ENCODE peak calls at places on chromosome 19, in eight cellular contexts. H is right cardiac atrium; A is left ventricle myocardium inferior; I is MG63; Y is lower lobe of right lung; C is effector memory CD4-positive, alpha-beta T cell; W is transverse colon; R is psoas muscle. L is an unnamed sample.

GRCh38 chr19:54114340-54114826 is 1.1 kb downstream of the TFPT start:
- DNase-seq in A (no peak), C (peak; percentile 29), W (peak; percentile 46), Y (peak; percentile 66), H (no peak), I (peak; percentile 36), R (no peak), L (no peak)

GRCh38 chr19:41449079-41449864 is 6.3 kb downstream of the ERICH4 start:
- DNase-seq in C (peak; percentile 46), W (peak; percentile 78), I (peak; percentile 68), R (peak; percentile 79), Y (peak; percentile 81), H (peak; percentile 77), A (peak; percentile 70), L (peak; percentile 53)

GRCh38 chr19:13597625-13598024 is 91.3 kb upstream of the CACNA1A start:
- DNase-seq in W (peak; percentile 41), A (no peak), C (peak; percentile 6), R (peak; percentile 19), I (peak; percentile 63), Y (no peak), H (peak; percentile 26), L (peak; percentile 14)

GRCh38 chr19:12779162-12779993 is 4.0 kb upstream of the HOOK2 start:
- DNase-seq in R (peak; percentile 75), A (peak; percentile 73), Y (no peak), H (peak; percentile 90), W (peak; percentile 46), I (peak; percentile 97), C (no peak), L (no peak)

GRCh38 chr19:1503089-1503924 is 9.5 kb downstream of the ADAMTSL5 start:
- DNase-seq in R (peak; percentile 66), Y (peak; percentile 73), A (no peak), H (peak; percentile 61), W (peak; percentile 60), I (peak; percentile 38), C (peak; percentile 24), L (peak; percentile 57)

GRCh38 chr19:39047076-39047475 is 14.7 kb upstream of the FBXO27 start:
- DNase-seq in H (no peak), Y (no peak), C (no peak), A (no peak), I (no peak), R (no peak), W (no peak), L (no peak)

GRCh38 chr19:17079710-17080440 is 4.3 kb downstream of the MYO9B start:
- DNase-seq in C (peak; percentile 46), H (peak; percentile 85), Y (peak; percentile 60), I (peak; percentile 97), W (peak; percentile 75), A (peak; percentile 61), R (peak; percentile 82), L (peak; percentile 41)

GRCh38 chr19:30131246-30131645 is 189.2 kb downstream of the URI1 start:
- DNase-seq in Y (no peak), C (no peak), H (no peak), R (no peak), A (no peak), I (no peak), W (no peak), L (no peak)

GRCh38 chr19:48812094-48812929 is 1.5 kb upstream of the BCAT2 start:
- DNase-seq in R (peak; percentile 93), I (peak; percentile 76), Y (peak; percentile 93), A (peak; percentile 91), C (peak; percentile 18), W (peak; percentile 93), H (peak; percentile 90), L (peak; percentile 56)

GRCh38 chr19:54415901-54416621 is 797 bp downstream of the TTYH1 start:
- DNase-seq in I (no peak), R (no peak), H (no peak), C (no peak), Y (no peak), A (no peak), W (no peak), L (no peak)

DNA sequence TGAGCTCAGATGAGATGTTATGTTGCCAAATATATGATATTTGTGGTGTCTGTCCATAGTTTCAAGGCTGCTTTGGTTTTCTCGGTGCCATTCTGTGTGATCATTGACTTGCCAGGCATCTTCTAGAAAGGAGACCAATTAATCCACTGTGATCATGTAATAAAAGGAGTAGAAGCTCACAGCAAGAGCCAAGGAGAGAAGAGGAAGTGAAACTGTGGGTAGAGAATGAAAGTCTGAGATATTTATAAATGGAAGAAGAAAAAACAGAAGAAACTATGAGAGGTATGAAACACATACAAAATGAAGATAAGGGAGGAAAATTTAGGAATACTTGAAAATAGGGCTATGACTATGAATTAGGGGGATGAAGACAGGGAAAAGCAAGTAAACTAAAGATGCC is 11.1 kb upstream of the ZNF613 start:
- DNase-seq in A (no peak), Y (no peak), W (no peak), R (no peak), I (no peak), C (no peak), H (no peak), L (no peak)
- H3K9me3 ChIP-seq in A (peaks cover 94% of the 10 kb centered on the region), Y (peaks cover 79% of the 10 kb centered on the region), W (peaks cover 65% of the 10 kb centered on the region), R (peaks cover 82% of the 10 kb centered on the region), I (peaks cover 32% of the 10 kb centered on the region), C (peaks cover 48% of the 10 kb centered on the region), H (peaks cover 13% of the 10 kb centered on the region), L (peaks cover 34% of the 10 kb centered on the region)

GRCh38 chr19:22427587-22428298 is 5.6 kb upstream of the ZNF98 start:
- DNase-seq in R (no peak), I (no peak), Y (no peak), H (no peak), A (no peak), C (no peak), W (no peak), L (no peak)
- H3K9me3 ChIP-seq in R (no peaks in the 10 kb centered on the region), I (no peaks in the 10 kb centered on the region), Y (peaks cover 22% of the 10 kb centered on the region), H (peaks cover 2% of the 10 kb centered on the region), A (peaks cover 43% of the 10 kb centered on the region), C (peaks cover 5% of the 10 kb centered on the region), W (peaks cover 4% of the 10 kb centered on the region), L (no peaks in the 10 kb centered on the region)

GRCh38 chr19:15897738-15898276 is at the start of gene CYP4F2:
- DNase-seq in R (no peak), I (no peak), C (no peak), W (peak; percentile 50), Y (no peak), A (no peak), H (no peak), L (no peak)

GRCh38 chr19:15894359-15894758 is 3.5 kb downstream of the CYP4F2 start:
- DNase-seq in Y (no peak), R (no peak), I (no peak), H (no peak), C (no peak), W (no peak), A (no peak), L (no peak)

GRCh38 chr19:15893498-15893897 is 4.4 kb downstream of the CYP4F2 start:
- DNase-seq in A (no peak), Y (no peak), I (no peak), C (no peak), H (no peak), W (peak; percentile 80), R (no peak), L (no peak)

GRCh38 chr19:15897026-15897737 is 692 bp downstream of the CYP4F2 start:
- DNase-seq in C (no peak), H (no peak), R (no peak), A (no peak), Y (no peak), W (no peak), I (no peak), L (no peak)

GRCh38 chr19:15895876-15896430 is 1.9 kb downstream of the CYP4F2 start:
- DNase-seq in H (no peak), A (no peak), Y (no peak), I (no peak), C (no peak), R (no peak), W (no peak), L (no peak)
- H3K9me3 ChIP-seq in H (no peaks in the 10 kb centered on the region), A (peaks cover 7% of the 10 kb centered on the region), Y (no peaks in the 10 kb centered on the region), I (no peaks in the 10 kb centered on the region), C (no peaks in the 10 kb centered on the region), R (no peaks in the 10 kb centered on the region), W (no peaks in the 10 kb centered on the region), L (no peaks in the 10 kb centered on the region)

GRCh38 chr19:4049432-4049831 is 17.3 kb downstream of the ZBTB7A start:
- DNase-seq in H (no peak), Y (peak; percentile 46), C (no peak), I (no peak), W (no peak), A (peak; percentile 68), R (peak; percentile 68), L (no peak)
- H3K9me3 ChIP-seq in H (no peaks in the 10 kb centered on the region), Y (no peaks in the 10 kb centered on the region), C (no peaks in the 10 kb centered on the region), I (no peaks in the 10 kb centered on the region), W (no peaks in the 10 kb centered on the region), A (no peaks in the 10 kb centered on the region), R (no peaks in the 10 kb centered on the region), L (no peaks in the 10 kb centered on the region)

GRCh38 chr19:9674669-9675357 is at the start of gene ZNF562:
- DNase-seq in I (peak; percentile 94), Y (peak; percentile 94), R (peak; percentile 89), A (peak; percentile 90), C (peak; percentile 58), W (peak; percentile 92), H (peak; percentile 90), L (peak; percentile 52)

GRCh38 chr19:9668544-9668943 is 6.4 kb downstream of the ZNF562 start:
- DNase-seq in A (no peak), C (no peak), H (no peak), R (no peak), I (no peak), W (no peak), Y (no peak), L (no peak)

GRCh38 chr19:9671654-9672053 is 3.2 kb downstream of the ZNF562 start:
- DNase-seq in W (no peak), I (no peak), H (no peak), A (no peak), Y (no peak), R (no peak), C (no peak), L (no peak)

GRCh38 chr19:9673912-9674668 is 810 bp downstream of the ZNF562 start:
- DNase-seq in Y (no peak), A (no peak), H (no peak), W (no peak), C (no peak), I (no peak), R (no peak), L (no peak)

DNA sequence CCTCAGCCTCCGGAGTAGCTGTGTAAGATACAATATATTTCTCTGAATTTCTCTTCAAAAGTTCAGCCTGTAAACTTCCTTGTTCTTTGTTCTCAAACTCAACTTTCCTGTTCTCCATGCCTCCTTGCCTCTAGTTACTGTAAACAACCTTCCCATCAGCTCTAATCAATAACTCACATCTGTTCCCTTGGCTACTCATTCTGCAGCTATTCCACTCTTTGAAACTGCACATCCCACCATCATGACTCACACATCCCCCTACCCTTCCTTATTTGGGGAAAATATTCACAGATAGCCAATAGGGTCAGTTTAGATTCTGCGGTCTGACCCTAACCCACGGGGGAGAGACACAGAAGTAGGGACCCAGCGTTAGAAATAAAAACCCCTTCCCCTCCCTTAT is 2.0 kb downstream of the ZNF562 start:
- DNase-seq in I (no peak), C (no peak), W (no peak), A (no peak), H (no peak), Y (no peak), R (no peak), L (no peak)
- H3K9me3 ChIP-seq in I (peaks cover 64% of the 10 kb centered on the region), C (peaks cover 14% of the 10 kb centered on the region), W (peaks cover 21% of the 10 kb centered on the region), A (peaks cover 51% of the 10 kb centered on the region), H (peaks cover 1% of the 10 kb centered on the region), Y (peaks cover 44% of the 10 kb centered on the region), R (peaks cover 29% of the 10 kb centered on the region), L (peaks cover 4% of the 10 kb centered on the region)

DNA sequence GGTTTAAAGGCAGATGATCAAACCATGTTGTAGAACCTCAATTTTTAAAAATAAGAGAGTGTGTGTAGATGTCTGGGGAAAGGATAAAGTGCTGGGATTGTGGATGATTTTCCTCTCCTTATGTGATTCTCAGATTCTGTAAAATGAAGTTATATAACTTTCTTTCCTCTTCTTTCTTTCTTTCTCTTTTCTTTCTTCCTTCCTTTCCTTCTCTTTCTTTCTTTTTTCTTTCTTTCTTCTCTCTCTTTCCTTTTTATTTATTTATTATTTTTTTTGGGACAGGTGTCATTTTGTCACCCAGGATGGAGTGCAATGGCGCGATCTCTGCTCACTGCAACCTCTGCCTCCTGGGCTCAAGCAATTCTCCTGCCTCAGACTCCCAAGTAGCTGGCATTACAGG is 82.6 kb downstream of the GADD45B start:
- DNase-seq in Y (no peak), A (no peak), H (no peak), W (no peak), R (no peak), C (no peak), I (no peak), L (no peak)
- H3K9me3 ChIP-seq in Y (no peaks in the 10 kb centered on the region), A (no peaks in the 10 kb centered on the region), H (no peaks in the 10 kb centered on the region), W (no peaks in the 10 kb centered on the region), R (no peaks in the 10 kb centered on the region), C (no peaks in the 10 kb centered on the region), I (no peaks in the 10 kb centered on the region), L (no peaks in the 10 kb centered on the region)